ENCODE peak calls at places on chromosomes 12 and 14, in eight cellular contexts. Z is retina; I is stimulated activated CD4-positive, alpha-beta T cell treated with anti-CD3 and anti-CD28 coated beads, Interleukin-1b, Interleukin-23, amount 100 ng/mL, for 4 hours; T is COR-L47; J is GM04504; C is T-helper 9 cell; R is HL-60; S is esophagus squamous epithelium. Q is an unnamed sample.

GRCh38 chr12:49648722-49649032 is 25.3 kb downstream of the PRPF40B start:
- DNase-seq in Z (peak; percentile 50), I (no peak), T (no peak), J (no peak), C (no peak), R (no peak), S (no peak), Q (no peak)

GRCh38 chr12:95805864-95806669 is 15.5 kb upstream of the NTN4 start:
- DNase-seq in Z (no peak), I (no peak), T (no peak), J (peak; percentile 99), C (peak; percentile 10), R (no peak), S (no peak), Q (peak; percentile 99)

GRCh38 chr12:43277630-43278267 is 274.3 kb downstream of the ADAMTS20 start:
- DNase-seq in Z (no peak), I (no peak), T (no peak), J (no peak), C (no peak), R (no peak), S (no peak), Q (no peak)

GRCh38 chr12:3684449-3685051 is 68.4 kb downstream of the CRACR2A start:
- DNase-seq in Z (peak; percentile 73), I (no peak), T (peak; percentile 73), J (no peak), C (no peak), R (no peak), S (no peak), Q (no peak)

GRCh38 chr14:74963705-74964271 is 8.4 kb upstream of the PGF start:
- DNase-seq in Z (no peak), I (no peak), T (no peak), J (no peak), C (no peak), R (no peak), S (no peak), Q (peak; percentile 55)

GRCh38 chr14:26896447-26896846 is 298.6 kb upstream of the NOVA1 start:
- DNase-seq in Z (no peak), I (no peak), T (no peak), J (no peak), C (no peak), R (no peak), S (no peak), Q (no peak)

GRCh38 chr12:49233842-49234526 is 30.9 kb upstream of the TUBA1C start:
- DNase-seq in Z (peak; percentile 71), I (no peak), T (peak; percentile 93), J (no peak), C (no peak), R (peak; percentile 99), S (peak; percentile 55), Q (no peak)

GRCh38 chr12:78403681-78404080 is 460.9 kb upstream of the SYT1 start:
- DNase-seq in Z (no peak), I (no peak), T (no peak), J (no peak), C (no peak), R (no peak), S (no peak), Q (no peak)

GRCh38 chr12:120849765-120850164 is 54.4 kb downstream of the SPPL3 start:
- DNase-seq in Z (no peak), I (no peak), T (no peak), J (no peak), C (no peak), R (no peak), S (no peak), Q (peak; percentile 82)

GRCh38 chr12:123149828-123150272 is 1.0 kb downstream of the PITPNM2 start:
- DNase-seq in Z (no peak), I (peak; percentile 3), T (no peak), J (no peak), C (no peak), R (no peak), S (no peak), Q (no peak)

GRCh38 chr12:89236748-89237428 is 115.4 kb downstream of the DUSP6 start:
- DNase-seq in Z (no peak), I (no peak), T (no peak), J (no peak), C (no peak), R (no peak), S (no peak), Q (peak; percentile 84)

GRCh38 chr14:88919502-88919901 is 95.1 kb downstream of the TTC8 start:
- DNase-seq in Z (no peak), I (no peak), T (no peak), J (no peak), C (no peak), R (no peak), S (no peak), Q (peak; percentile 26)

GRCh38 chr12:108589028-108589839 is 8.7 kb downstream of the TMEM119 start:
- DNase-seq in Z (no peak), I (no peak), T (peak; percentile 48), J (no peak), C (no peak), R (no peak), S (no peak), Q (no peak)

GRCh38 chr12:2783936-2784600 is 10.7 kb upstream of the FKBP4 start:
- DNase-seq in Z (peak; percentile 82), I (peak; percentile 32), T (no peak), J (no peak), C (peak; percentile 33), R (no peak), S (no peak), Q (no peak)

GRCh38 chr14:54652890-54653201 is 85.9 kb downstream of the SAMD4A start:
- DNase-seq in Z (no peak), I (no peak), T (no peak), J (no peak), C (no peak), R (no peak), S (no peak), Q (no peak)

GRCh38 chr12:132170094-132170636 is 25.9 kb downstream of the NOC4L start:
- DNase-seq in Z (no peak), I (no peak), T (no peak), J (peak; percentile 60), C (no peak), R (no peak), S (no peak), Q (peak; percentile 18)

GRCh38 chr14:96090441-96091148 is 51.4 kb downstream of the C14orf132 start:
- DNase-seq in Z (peak; percentile 69), I (no peak), T (peak; percentile 87), J (peak; percentile 56), C (no peak), R (no peak), S (no peak), Q (no peak)

GRCh38 chr14:69637503-69638030 is 26.2 kb downstream of the SUSD6 start:
- DNase-seq in Z (peak; percentile 46), I (no peak), T (peak; percentile 44), J (no peak), C (no peak), R (no peak), S (no peak), Q (no peak)

GRCh38 chr14:64550539-64551333 is 975 bp downstream of the PPP1R36 start:
- DNase-seq in Z (peak; percentile 39), I (no peak), T (no peak), J (no peak), C (no peak), R (no peak), S (no peak), Q (no peak)

GRCh38 chr12:116595186-116595585 is 36.0 kb downstream of the MAP1LC3B2 start:
- DNase-seq in Z (no peak), I (no peak), T (no peak), J (peak; percentile 59), C (no peak), R (no peak), S (no peak), Q (no peak)

GRCh38 chr12:93743999-93744689 is 67.0 kb downstream of the CRADD start:
- DNase-seq in Z (no peak), I (no peak), T (no peak), J (no peak), C (no peak), R (no peak), S (no peak), Q (peak; percentile 44)

GRCh38 chr14:96039633-96040311 is 610 bp downstream of the C14orf132 start:
- DNase-seq in Z (peak; percentile 88), I (peak; percentile 9), T (peak; percentile 52), J (peak; percentile 8), C (no peak), R (no peak), S (no peak), Q (no peak)

Q was measured in foreskin keratinocyte.